ENCODE peak calls at places on chromosomes 13 and 19, in ten cellular contexts. N is stimulated activated CD8-positive, alpha-beta memory T cell treated with anti-CD3 and anti-CD28 coated beads, Interleukin-12 subunit alpha, Interleukin-12 subunit beta, amount 100 ng/mL, for 1 hour; J is omental fat pad; V is hypothalamus; R is thoracic aorta; C is activated CD4-positive, alpha-beta T cell treated with anti-CD3 and anti-CD28 coated beads, Interleukin-2, amount 50 U/mL, for 4 hours; Q is NCI-H345; U is stimulated activated CD4-positive, alpha-beta T cell treated with anti-CD3 and anti-CD28 coated beads, Interleukin-4, amount 100 ng/mL, for 1 hour; X is non-pigmented ciliary epithelial cell; D is COLO829. Y is an unnamed sample.

GRCh38 chr13:76884571-76885202 is 1.5 kb downstream of the KCTD12 start:
- DNase-seq in Q (no peak), N (no peak), C (no peak), X (no peak), R (no peak), U (no peak), V (no peak), J (no peak), D (no peak), Y (no peak)

GRCh38 chr13:76879211-76879875 is 6.9 kb downstream of the KCTD12 start:
- DNase-seq in D (peak; percentile 7), J (no peak), X (peak; percentile 65), U (peak; percentile 55), C (peak; percentile 62), N (peak; percentile 40), V (no peak), R (peak; percentile 47), Q (no peak), Y (peak; percentile 79)

GRCh38 chr19:17455308-17455707 is 5.4 kb downstream of the NXNL1 start:
- DNase-seq in X (no peak), N (no peak), V (no peak), U (no peak), R (no peak), C (no peak), D (no peak), J (no peak), Q (no peak), Y (no peak)

GRCh38 chr13:24087611-24088235 is 72.8 kb upstream of the SPATA13 start:
- DNase-seq in R (no peak), D (no peak), X (no peak), Q (no peak), N (no peak), U (no peak), C (no peak), J (no peak), V (no peak), Y (no peak)

GRCh38 chr19:48510421-48511268 is 990 bp downstream of the LMTK3 start:
- DNase-seq in D (no peak), C (peak; percentile 75), X (no peak), V (peak; percentile 39), N (peak; percentile 64), Q (peak; percentile 59), R (no peak), U (peak; percentile 73), J (peak; percentile 50), Y (no peak)

GRCh38 chr19:3547301-3547731 is 8.3 kb downstream of the TEKTIP1 start:
- DNase-seq in U (peak; percentile 39), X (no peak), J (no peak), D (no peak), R (no peak), V (no peak), C (no peak), Q (no peak), N (no peak), Y (no peak)

GRCh38 chr13:47237571-47237970 is 340.7 kb upstream of the HTR2A start:
- DNase-seq in Q (no peak), U (no peak), N (no peak), D (no peak), X (no peak), R (no peak), C (no peak), V (no peak), J (no peak), Y (no peak)

GRCh38 chr13:40388617-40389016 is 277.8 kb downstream of the FOXO1 start:
- DNase-seq in U (peak; percentile 57), C (peak; percentile 65), J (no peak), D (no peak), N (peak; percentile 66), V (no peak), R (no peak), X (no peak), Q (no peak), Y (no peak)

GRCh38 chr19:29277107-29277506 is 64.2 kb upstream of the UQCRFS1 start:
- DNase-seq in U (peak; percentile 22), X (no peak), D (peak; percentile 28), J (no peak), V (no peak), R (no peak), N (peak; percentile 23), C (peak; percentile 12), Q (no peak), Y (no peak)

GRCh38 chr13:31174018-31174417 is 12.3 kb upstream of the HSPH1 start:
- DNase-seq in U (no peak), N (no peak), R (no peak), Q (no peak), V (no peak), C (no peak), D (no peak), X (no peak), J (no peak), Y (no peak)

GRCh38 chr13:37127706-37128241 is 22.3 kb upstream of the CSNK1A1L start:
- DNase-seq in X (peak; percentile 66), C (no peak), V (no peak), Q (peak; percentile 46), J (no peak), N (no peak), U (no peak), D (peak; percentile 37), R (no peak), Y (no peak)

GRCh38 chr13:45055198-45055901 is 65.0 kb upstream of the GTF2F2 start:
- DNase-seq in X (peak; percentile 81), D (peak; percentile 72), V (no peak), C (peak; percentile 31), J (no peak), R (no peak), N (no peak), Q (no peak), U (peak; percentile 54), Y (peak; percentile 94)

GRCh38 chr19:1935484-1936208 is 5.3 kb upstream of the CSNK1G2 start:
- DNase-seq in C (no peak), N (no peak), X (no peak), D (no peak), U (no peak), Q (no peak), R (no peak), V (peak; percentile 8), J (no peak), Y (no peak)

GRCh38 chr13:90732049-90732448 is 615.4 kb upstream of the MIR17HG start:
- DNase-seq in R (no peak), V (no peak), X (no peak), Q (no peak), J (no peak), N (no peak), D (no peak), C (no peak), U (no peak), Y (no peak)

GRCh38 chr19:46060012-46060411 is 19.2 kb upstream of the IGFL4 start:
- DNase-seq in X (no peak), V (no peak), Q (no peak), N (no peak), J (no peak), C (no peak), U (no peak), D (no peak), R (no peak), Y (no peak)

GRCh38 chr19:9796113-9796773 is 22.6 kb downstream of the FBXL12 start:
- DNase-seq in Q (peak; percentile 86), J (peak; percentile 65), U (peak; percentile 79), R (no peak), N (peak; percentile 66), V (peak; percentile 7), D (peak; percentile 73), X (peak; percentile 76), C (peak; percentile 85), Y (peak; percentile 77)

GRCh38 chr19:3357731-3358391 is 8.5 kb upstream of the NFIC start:
- DNase-seq in J (no peak), D (no peak), Q (no peak), X (no peak), V (no peak), U (no peak), R (no peak), N (no peak), C (no peak), Y (no peak)

GRCh38 chr13:73223372-73223781 is 164.6 kb downstream of the KLF5 start:
- DNase-seq in N (no peak), Q (no peak), C (no peak), J (no peak), U (no peak), R (no peak), X (no peak), V (no peak), D (peak; percentile 42), Y (no peak)

GRCh38 chr19:1362385-1363257 is 21.1 kb upstream of the NDUFS7 start:
- DNase-seq in V (no peak), N (no peak), X (no peak), J (no peak), U (no peak), R (no peak), D (no peak), C (no peak), Q (no peak), Y (no peak)

GRCh38 chr19:29772696-29773095 is 39.1 kb upstream of the CCNE1 start:
- DNase-seq in R (no peak), D (no peak), U (no peak), J (no peak), Q (peak; percentile 9), C (no peak), N (no peak), X (no peak), V (no peak), Y (no peak)

GRCh38 chr19:46431824-46432223 is 3.1 kb upstream of the PNMA8C start:
- DNase-seq in U (no peak), C (no peak), J (no peak), Q (no peak), N (no peak), V (no peak), R (no peak), X (no peak), D (no peak), Y (no peak)